ENCODE peak calls at places on chromosomes 11 and 22, in eight cellular contexts. W, J, M, B, N, V, Z and D are unnamed samples. For H3K36me3, the result is how much of the 10 kb centered on the place peaks cover.

GRCh38 chr22:44172370-44173108 is 8.2 kb upstream of the PARVG start:
- DNase-seq in J (peak), V (peak), Z (no peak), M (peak), B (peak), W (no peak), N (no peak), D (peak)

GRCh38 chr11:44329472-44330230 is 19.7 kb upstream of the ALX4 start:
- DNase-seq in W (no peak), Z (no peak), B (no peak), M (no peak), V (no peak), J (no peak), N (no peak), D (no peak)

GRCh38 chr11:41534861-41535260 is 75.4 kb upstream of the LRRC4C start:
- DNase-seq in B (no peak), Z (no peak), J (no peak), M (no peak), W (no peak), N (no peak), V (no peak), D (no peak)

GRCh38 chr11:3218483-3219280 is at the start of gene MRGPRG:
- DNase-seq in J (no peak), N (no peak), V (no peak), M (no peak), W (peak), B (no peak), Z (no peak), D (peak)

GRCh38 chr22:45268958-45269844 is 15.5 kb upstream of the UPK3A start:
- DNase-seq in B (peak), W (peak), V (peak), N (peak), Z (peak), M (peak), J (peak), D (peak)

GRCh38 chr11:10454902-10455631 is at the start of gene AMPD3:
- DNase-seq in M (peak), V (no peak), W (no peak), J (no peak), Z (peak), B (peak), N (peak), D (peak)

GRCh38 chr11:94011478-94011877 is 9.7 kb upstream of the HEPHL1 start:
- DNase-seq in V (no peak), B (no peak), Z (no peak), W (no peak), M (no peak), N (no peak), J (no peak), D (no peak)

GRCh38 chr11:83520849-83521248 is 234.7 kb upstream of the CCDC90B start:
- DNase-seq in N (no peak), B (no peak), W (no peak), Z (no peak), V (no peak), J (no peak), M (no peak), D (no peak)

GRCh38 chr22:38655532-38656255 is 498 bp downstream of the FAM227A start:
- DNase-seq in V (no peak), Z (no peak), B (no peak), M (no peak), J (no peak), N (peak), W (no peak), D (no peak)

GRCh38 chr11:19747634-19748280 is 35.1 kb downstream of the NAV2 start:
- DNase-seq in W (no peak), Z (no peak), N (no peak), M (no peak), V (no peak), J (no peak), B (no peak), D (no peak)

GRCh38 chr22:26681395-26681821 is 24.0 kb downstream of the MIAT start:
- DNase-seq in N (peak), B (no peak), V (no peak), W (no peak), M (no peak), J (peak), Z (no peak), D (no peak)

GRCh38 chr11:114081641-114082414 is 22.3 kb downstream of the ZBTB16 start:
- DNase-seq in Z (no peak), M (no peak), N (no peak), J (no peak), V (no peak), W (no peak), B (no peak), D (no peak)

GRCh38 chr11:44813401-44813800 is 86.6 kb downstream of the TSPAN18 start:
- DNase-seq in V (no peak), N (no peak), M (no peak), B (no peak), J (peak), W (no peak), Z (no peak), D (peak)

GRCh38 chr11:67996051-67996450 is 7.8 kb downstream of the UNC93B1 start:
- DNase-seq in Z (no peak), J (no peak), B (peak), W (no peak), M (no peak), V (no peak), N (no peak), D (no peak)

GRCh38 chr11:1705121-1706052 is 8.4 kb downstream of the KRTAP5-6 start:
- DNase-seq in J (no peak), M (no peak), N (no peak), W (no peak), B (peak), V (no peak), Z (no peak), D (no peak)

GRCh38 chr22:35900483-35901168 is 128.0 kb downstream of the RBFOX2 start:
- DNase-seq in B (no peak), N (peak), W (no peak), J (no peak), V (no peak), Z (no peak), M (no peak), D (no peak)

GRCh38 chr11:91691872-91692271 is 532.7 kb upstream of the FAT3 start:
- DNase-seq in Z (no peak), M (no peak), B (no peak), V (no peak), J (no peak), N (no peak), W (no peak), D (no peak)

GRCh38 chr11:95299078-95299611 is 68.1 kb upstream of the SESN3 start:
- DNase-seq in V (no peak), Z (no peak), M (no peak), W (no peak), J (no peak), B (no peak), N (no peak), D (no peak)

GRCh38 chr22:43814264-43814663 is 2.2 kb upstream of the EFCAB6 start:
- DNase-seq in N (no peak), J (no peak), Z (no peak), B (no peak), V (no peak), M (no peak), W (no peak), D (no peak)

GRCh38 chr11:76656087-76656531 is 14.4 kb downstream of the LRRC32 start:
- DNase-seq in N (no peak), M (no peak), J (no peak), Z (no peak), W (peak), B (peak), V (no peak), D (no peak)

GRCh38 chr22:38172489-38173155 is 9.0 kb downstream of the PLA2G6 start:
- DNase-seq in V (peak), W (peak), M (peak), B (peak), Z (peak), N (peak), J (peak), D (no peak)

GRCh38 chr11:79708319-79708928 is 267.6 kb upstream of the TENM4 start:
- DNase-seq in J (no peak), V (no peak), B (peak), M (no peak), Z (no peak), N (peak), W (no peak), D (peak)

GRCh38 chr22:26406118-26406517 is 22.9 kb upstream of the ASPHD2 start:
- DNase-seq in N (peak), M (no peak), V (no peak), Z (no peak), B (no peak), W (no peak), J (no peak), D (peak)

GRCh38 chr11:22635689-22636088 is 10.1 kb upstream of the FANCF start:
- DNase-seq in M (no peak), V (no peak), J (no peak), B (no peak), W (no peak), Z (no peak), N (no peak), D (no peak)

GRCh38 chr22:47189056-47189916 is 426.8 kb downstream of the TBC1D22A start:
- DNase-seq in V (no peak), M (no peak), N (no peak), W (no peak), J (no peak), B (peak), Z (peak), D (peak)

GRCh38 chr11:1121343-1122331 is 36.1 kb upstream of the MUC5AC start:
- DNase-seq in M (no peak), W (no peak), J (no peak), N (peak), V (no peak), B (peak), Z (peak), D (peak)

GRCh38 chr22:47918276-47918928 is 1156.0 kb downstream of the TBC1D22A start:
- DNase-seq in J (no peak), N (no peak), V (no peak), M (no peak), W (no peak), B (peak), Z (peak), D (no peak)

GRCh38 chr11:16093889-16094653 is 262.3 kb downstream of the SOX6 start:
- DNase-seq in V (no peak), J (no peak), Z (no peak), B (no peak), W (no peak), M (no peak), N (peak), D (no peak)

GRCh38 chr11:61477734-61478148 is 30.8 kb upstream of the LRRC10B start:
- DNase-seq in Z (peak), B (peak), V (peak), M (peak), W (peak), J (peak), N (no peak), D (peak)
- H3K36me3 ChIP-seq in Z (under half), B (under half), V (under half), M (under half), W (under half), J (under half), N (under half), D (under half)

GRCh38 chr11:118908931-118909618 is 16.7 kb downstream of the BCL9L start:
- DNase-seq in B (peak), J (peak), V (peak), M (peak), N (peak), Z (peak), W (peak), D (peak)
- TF ChIP-seq POLR2A in B (peak), J (no peak), V (peak), M (peak), N (peak), Z (no peak), W (peak), D (no peak)

GRCh38 chr11:66311965-66312548 is 4.8 kb downstream of the CD248 start:
- DNase-seq in Z (peak), W (peak), J (peak), N (peak), M (peak), V (peak), B (peak), D (peak)

GRCh38 chr11:66314186-66314501 is 2.7 kb downstream of the CD248 start:
- DNase-seq in W (no peak), B (no peak), Z (no peak), V (no peak), M (no peak), N (no peak), J (no peak), D (no peak)

GRCh38 chr11:66314561-66315497 is 2.0 kb downstream of the CD248 start:
- DNase-seq in V (no peak), Z (peak), W (no peak), M (no peak), J (no peak), B (no peak), N (no peak), D (no peak)

GRCh38 chr11:66312549-66313320 is 4.1 kb downstream of the CD248 start:
- DNase-seq in N (peak), M (peak), V (peak), W (peak), Z (peak), B (peak), J (peak), D (peak)

GRCh38 chr11:66313321-66314185 is 3.3 kb downstream of the CD248 start:
- DNase-seq in W (no peak), B (no peak), J (no peak), M (no peak), N (peak), Z (peak), V (no peak), D (no peak)
- H3K36me3 ChIP-seq in W (under half), B (under half), J (under half), M (under half), N (under half), Z (under half), V (under half), D (under half)

GRCh38 chr11:64292458-64293254 is 1.6 kb downstream of the KCNK4 start:
- DNase-seq in B (no peak), M (no peak), J (no peak), W (no peak), Z (peak), N (no peak), V (no peak), D (no peak)
- TF ChIP-seq POLR2A in B (no peak), M (no peak), J (no peak), W (no peak), Z (no peak), N (no peak), V (no peak), D (no peak)

GRCh38 chr11:57638005-57638760 is 11.5 kb downstream of the YPEL4 start:
- DNase-seq in B (peak), W (peak), N (peak), Z (peak), V (no peak), J (peak), M (peak), D (peak)
- H3K36me3 ChIP-seq in B (under half), W (under half), N (under half), Z (under half), V (under half), J (under half), M (under half), D (under half)

GRCh38 chr11:134126197-134126822 is 57.4 kb downstream of the JAM3 start:
- DNase-seq in Z (no peak), N (peak), M (no peak), W (no peak), V (no peak), B (no peak), J (no peak), D (no peak)
- TF ChIP-seq POLR2A in Z (no peak), N (no peak), M (no peak), W (no peak), V (no peak), B (no peak), J (no peak), D (no peak)

GRCh38 chr22:31087744-31088215 is 6.7 kb downstream of the SMTN start:
- DNase-seq in M (no peak), N (no peak), V (no peak), Z (no peak), B (no peak), J (no peak), W (peak), D (no peak)
- H3K36me3 ChIP-seq in M (under half), N (half or more), V (under half), Z (under half), B (half or more), J (under half), W (under half), D (under half)

DNA sequence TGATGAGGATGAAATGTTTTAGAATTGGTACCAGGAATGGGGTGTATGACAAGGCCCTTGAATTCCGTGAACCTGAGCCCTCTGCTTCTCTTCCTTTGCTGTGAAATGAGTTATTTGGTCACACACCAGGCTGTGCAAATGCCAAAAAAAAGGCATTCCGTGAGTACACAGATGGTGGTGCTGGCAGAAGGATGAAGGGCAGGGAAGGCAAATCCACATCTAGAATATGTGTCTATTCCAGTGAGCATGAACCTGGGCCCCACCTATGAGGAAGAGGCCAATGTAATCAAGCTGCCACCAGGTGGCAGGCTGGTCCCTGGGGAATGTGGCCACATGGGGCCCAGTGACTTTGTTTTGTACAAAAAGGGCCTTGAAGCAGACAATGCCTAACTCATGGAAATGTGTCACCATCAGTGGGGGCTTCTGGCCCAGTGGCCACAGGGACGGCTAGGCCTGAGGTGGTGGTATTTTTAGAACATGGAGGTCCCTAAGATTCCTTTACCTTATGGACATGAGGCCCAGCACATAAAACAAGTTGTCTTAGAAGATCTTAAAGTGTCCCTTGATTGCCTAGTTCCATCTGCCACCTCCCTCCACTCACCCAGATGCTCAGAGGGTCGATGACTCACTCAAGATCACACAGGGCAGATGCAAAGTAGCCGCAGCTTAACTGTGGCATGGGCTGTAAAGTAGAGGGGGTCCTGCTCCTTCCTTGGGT is 3.9 kb upstream of the RNF215 start:
- DNase-seq in Z (no peak), V (no peak), W (peak), M (peak), J (peak), B (peak), N (peak), D (peak)
- TF ChIP-seq POLR2A in Z (no peak), V (no peak), W (no peak), M (no peak), J (no peak), B (no peak), N (no peak), D (no peak)